ENCODE peak calls at places on chromosomes 11 and 22, in four cellular contexts. Q, F, E and B are unnamed samples.

GRCh38 chr22:46116491-46116958 is 33.8 kb upstream of the PPARA start:
- DNase-seq in Q (peak), F (peak), E (peak), B (peak)

GRCh38 chr11:72736452-72737069 is 15.6 kb downstream of the ARAP1 start:
- DNase-seq in Q (peak), F (peak), E (no peak), B (no peak)

GRCh38 chr11:111913997-111914396 is 1.5 kb downstream of the HSPB2 start:
- DNase-seq in Q (no peak), F (peak), E (peak), B (peak)

GRCh38 chr11:118180300-118180703 is 3.9 kb upstream of the SCN2B start:
- DNase-seq in Q (no peak), F (peak), E (no peak), B (no peak)

GRCh38 chr22:24115247-24116207 is 65.8 kb upstream of the SUSD2 start:
- DNase-seq in Q (no peak), F (no peak), E (no peak), B (no peak)

GRCh38 chr22:21568207-21569075 is 927 bp downstream of the UBE2L3 start:
- DNase-seq in Q (no peak), F (peak), E (no peak), B (peak)

GRCh38 chr11:120527111-120527748 is 15.7 kb downstream of the GRIK4 start:
- DNase-seq in Q (no peak), F (peak), E (no peak), B (peak)

GRCh38 chr11:3959015-3959917 is 103.8 kb downstream of the STIM1 start:
- DNase-seq in Q (no peak), F (peak), E (no peak), B (no peak)

GRCh38 chr11:102495161-102496042 is 35.1 kb downstream of the MMP7 start:
- DNase-seq in Q (peak), F (peak), E (peak), B (no peak)

GRCh38 chr11:67996051-67996450 is 7.8 kb downstream of the UNC93B1 start:
- DNase-seq in Q (no peak), F (no peak), E (no peak), B (no peak)

GRCh38 chr11:47233989-47234668 is 14.5 kb downstream of the ACP2 start:
- DNase-seq in Q (no peak), F (peak), E (peak), B (no peak)

GRCh38 chr11:111334495-111335123 is 36.3 kb downstream of the POU2AF3 start:
- DNase-seq in Q (no peak), F (no peak), E (peak), B (no peak)

GRCh38 chr11:12264361-12264760 is 113.0 kb upstream of the PARVA start:
- DNase-seq in Q (no peak), F (no peak), E (no peak), B (peak)

GRCh38 chr11:69658606-69659450 is 16.3 kb downstream of the LTO1 start:
- DNase-seq in Q (no peak), F (no peak), E (no peak), B (peak)

GRCh38 chr11:123063396-123064267 is 1.7 kb upstream of the HSPA8 start:
- DNase-seq in Q (no peak), F (peak), E (no peak), B (no peak)

GRCh38 chr11:831132-831864 is 1.5 kb upstream of the CD151 start:
- DNase-seq in Q (no peak), F (peak), E (no peak), B (no peak)

GRCh38 chr11:71447791-71448256 is 369 bp downstream of the DHCR7 start:
- DNase-seq in Q (no peak), F (peak), E (no peak), B (no peak)

GRCh38 chr11:44007746-44008501 is 39.9 kb upstream of the ACCSL start:
- DNase-seq in Q (no peak), F (peak), E (no peak), B (no peak)

GRCh38 chr11:101407324-101407723 is 176.5 kb downstream of the TRPC6 start:
- DNase-seq in Q (no peak), F (no peak), E (no peak), B (no peak)

GRCh38 chr22:49632199-49633009 is 195.3 kb downstream of the BRD1 start:
- DNase-seq in Q (no peak), F (peak), E (no peak), B (no peak)

GRCh38 chr11:101912823-101913284 is 2.0 kb upstream of the CEP126 start:
- DNase-seq in Q (no peak), F (peak), E (no peak), B (no peak)

GRCh38 chr11:47591764-47592163 is 2.4 kb downstream of the C1QTNF4 start:
- DNase-seq in Q (no peak), F (no peak), E (no peak), B (peak)

GRCh38 chr22:30054067-30054763 is 26.0 kb upstream of the HORMAD2 start:
- DNase-seq in Q (no peak), F (no peak), E (no peak), B (no peak)

GRCh38 chr11:102115557-102115956 is 5.3 kb downstream of the YAP1 start:
- DNase-seq in Q (no peak), F (peak), E (no peak), B (no peak)

GRCh38 chr22:22070371-22070824 is 87.8 kb upstream of the TOP3B start:
- DNase-seq in Q (no peak), F (no peak), E (no peak), B (no peak)

GRCh38 chr11:44989831-44990566 is 39.3 kb upstream of the TP53I11 start:
- DNase-seq in Q (no peak), F (no peak), E (no peak), B (no peak)

GRCh38 chr11:121933294-121933693 is 182.7 kb downstream of the BLID start:
- DNase-seq in Q (no peak), F (no peak), E (no peak), B (no peak)

GRCh38 chr11:44219830-44220778 is 89.8 kb downstream of the ALX4 start:
- DNase-seq in Q (no peak), F (no peak), E (no peak), B (no peak)

GRCh38 chr11:119797137-119797611 is 68.2 kb upstream of the NECTIN1 start:
- DNase-seq in Q (no peak), F (no peak), E (no peak), B (peak)

GRCh38 chr11:73978576-73979086 is 4.0 kb downstream of the UCP2 start:
- DNase-seq in Q (no peak), F (no peak), E (no peak), B (peak)

GRCh38 chr22:30208631-30209603 is 37.6 kb downstream of the LIF start:
- DNase-seq in Q (no peak), F (peak), E (no peak), B (peak)

GRCh38 chr11:7545611-7546010 is 31.8 kb downstream of the PPFIBP2 start:
- DNase-seq in Q (no peak), F (no peak), E (no peak), B (no peak)

GRCh38 chr11:128302425-128303186 is 284.8 kb downstream of the ETS1 start:
- DNase-seq in Q (peak), F (no peak), E (no peak), B (no peak)

GRCh38 chr11:135002236-135002635 is 590.2 kb upstream of the B3GAT1 start:
- DNase-seq in Q (no peak), F (no peak), E (no peak), B (no peak)

GRCh38 chr11:17476317-17477083 is at the start of gene ABCC8:
- DNase-seq in Q (no peak), F (no peak), E (peak), B (no peak)

GRCh38 chr22:50177537-50178470 is 7.3 kb downstream of the PANX2 start:
- DNase-seq in Q (peak), F (no peak), E (no peak), B (peak)

GRCh38 chr22:48825802-48826520 is 1001.7 kb downstream of the BRD1 start:
- DNase-seq in Q (no peak), F (no peak), E (no peak), B (no peak)